ENCODE peak calls at places on chromosomes 5 and 9, in four cellular contexts. W, G, V and J are unnamed samples.

GRCh38 chr5:157886796-157887380 is 27.9 kb upstream of the CLINT1 start:
- DNase-seq in V (no peak), G (no peak), W (no peak), J (no peak)

GRCh38 chr5:73748510-73749410 is 122.8 kb downstream of the ARHGEF28 start:
- DNase-seq in G (no peak), W (no peak), V (no peak), J (no peak)

GRCh38 chr5:81420039-81420667 is 26.2 kb upstream of the ACOT12 start:
- DNase-seq in V (peak; percentile 41), W (no peak), G (no peak), J (no peak)

GRCh38 chr9:69030851-69031645 is 4.5 kb upstream of the FXN start:
- DNase-seq in G (no peak), W (no peak), V (no peak), J (no peak)

GRCh38 chr9:108049026-108049591 is 559.5 kb upstream of the KLF4 start:
- DNase-seq in G (no peak), V (peak; percentile 51), W (no peak), J (peak; percentile 15)

GRCh38 chr5:78504726-78505431 is 143.7 kb downstream of the LHFPL2 start:
- DNase-seq in W (no peak), V (no peak), G (no peak), J (peak; percentile 28)

GRCh38 chr9:112046181-112046580 is 128.9 kb downstream of the SUSD1 start:
- DNase-seq in G (no peak), V (no peak), W (no peak), J (no peak)

GRCh38 chr9:27385606-27386005 is 88.7 kb upstream of the EQTN start:
- DNase-seq in G (no peak), V (no peak), W (no peak), J (no peak)

GRCh38 chr5:172858990-172859811 is 25.1 kb downstream of the ERGIC1 start:
- DNase-seq in W (no peak), V (no peak), G (peak; percentile 96), J (no peak)

GRCh38 chr9:78971505-78971904 is 600.3 kb upstream of the TLE4 start:
- DNase-seq in V (no peak), G (no peak), W (no peak), J (no peak)

GRCh38 chr5:65862384-65862783 is 64.0 kb upstream of the ERBIN start:
- DNase-seq in V (no peak), G (no peak), W (no peak), J (no peak)

GRCh38 chr5:138948391-138949222 is 73.5 kb upstream of the LRRTM2 start:
- DNase-seq in W (no peak), G (no peak), V (no peak), J (no peak)

GRCh38 chr9:72661401-72662135 is 140.2 kb downstream of the TMC1 start:
- DNase-seq in W (no peak), V (no peak), G (no peak), J (no peak)

GRCh38 chr9:137255448-137256114 is 454 bp downstream of the NELFB start:
- DNase-seq in G (peak; percentile 46), V (peak; percentile 66), W (no peak), J (peak; percentile 77)

GRCh38 chr5:41334758-41335157 is 121.4 kb upstream of the C6 start:
- DNase-seq in V (no peak), G (no peak), W (no peak), J (no peak)

GRCh38 chr9:137000177-137000930 is 4.0 kb upstream of the CLIC3 start:
- DNase-seq in V (no peak), W (peak; percentile 82), G (no peak), J (no peak)

GRCh38 chr9:11086561-11086960 is 473.8 kb upstream of the PTPRD start:
- DNase-seq in G (no peak), V (no peak), W (no peak), J (no peak)

GRCh38 chr5:143641549-143641955 is 170.4 kb upstream of the HMHB1 start:
- DNase-seq in W (peak; percentile 31), V (no peak), G (no peak), J (peak; percentile 28)

GRCh38 chr9:101400120-101400519 is 1.5 kb downstream of the ZNF189 start:
- DNase-seq in W (no peak), V (peak; percentile 39), G (no peak), J (no peak)

GRCh38 chr5:153617190-153617589 is 126.7 kb downstream of the GRIA1 start:
- DNase-seq in V (no peak), W (no peak), G (no peak), J (no peak)

GRCh38 chr5:148290271-148291195 is 21.7 kb upstream of the SPINK7 start:
- DNase-seq in G (peak; percentile 21), W (no peak), V (peak; percentile 9), J (peak; percentile 10)

GRCh38 chr9:133747309-133747708 is 9.2 kb upstream of the SARDH start:
- DNase-seq in V (no peak), G (no peak), W (no peak), J (no peak)

GRCh38 chr5:181246276-181247050 is 2.8 kb upstream of the RACK1 start:
- DNase-seq in W (no peak), V (peak; percentile 95), G (peak; percentile 74), J (peak; percentile 86)

GRCh38 chr5:169294621-169295020 is 6.3 kb downstream of the SLIT3 start:
- DNase-seq in V (no peak), G (no peak), W (no peak), J (no peak)

GRCh38 chr9:33465096-33465495 is 8.6 kb downstream of the NOL6 start:
- DNase-seq in W (no peak), V (no peak), G (no peak), J (no peak)

DNA sequence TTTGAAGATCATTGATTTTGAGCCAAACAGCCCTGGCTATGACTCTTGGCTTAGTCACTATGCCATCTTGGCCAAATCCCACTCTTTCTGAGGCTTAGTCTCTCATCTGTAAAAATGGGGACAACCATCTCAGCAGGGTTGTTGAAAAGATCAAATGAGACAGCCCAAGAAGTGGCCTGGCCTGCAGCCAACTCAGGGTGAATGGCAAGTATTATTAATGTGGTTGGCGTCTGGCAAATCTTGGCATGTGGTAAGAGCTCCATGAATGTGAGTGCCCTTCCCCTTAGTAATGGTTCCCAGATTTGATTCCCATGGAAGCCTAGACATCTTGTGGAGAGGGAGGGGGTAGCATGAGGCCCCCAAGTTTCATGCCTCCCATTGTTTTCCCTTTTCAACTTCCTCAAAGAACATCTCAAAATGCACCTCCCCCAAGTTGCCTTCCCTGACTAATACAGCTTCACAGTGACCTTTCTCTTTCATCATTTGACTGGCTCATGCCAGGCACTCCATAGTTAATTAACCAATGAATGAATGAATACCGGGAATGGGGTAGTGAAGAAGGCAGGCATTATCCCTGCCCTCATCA is 11.8 kb upstream of the TGFBI start:
- DNase-seq in V (no peak), W (no peak), G (no peak), J (no peak)
- TF ChIP-seq TARDBP in V (no peak), W (no peak), G (no peak), J (no peak)

GRCh38 chr9:92988215-92988731 is 41.0 kb downstream of the FGD3 start:
- DNase-seq in G (no peak), V (no peak), W (no peak), J (no peak)
- TF ChIP-seq FOXK2 in G (no peak), V (no peak), W (no peak), J (no peak)

GRCh38 chr5:33631786-33632185 is 191.0 kb downstream of the TARS1 start:
- DNase-seq in G (no peak), W (peak; percentile 76), V (no peak), J (no peak)
- TF ChIP-seq TARDBP in G (no peak), W (no peak), V (no peak), J (no peak)

GRCh38 chr5:52134013-52134650 is 653.6 kb upstream of the ITGA1 start:
- DNase-seq in G (no peak), W (no peak), V (no peak), J (no peak)
- TF ChIP-seq FOXK2 in G (no peak), W (no peak), V (no peak), J (no peak)

GRCh38 chr5:59654691-59655090 is 238.8 kb downstream of the PDE4D start:
- DNase-seq in G (no peak), W (no peak), V (no peak), J (no peak)

GRCh38 chr5:59652449-59652848 is 241.1 kb downstream of the PDE4D start:
- DNase-seq in W (no peak), G (no peak), V (no peak), J (no peak)

GRCh38 chr5:59655693-59656309 is 237.7 kb downstream of the PDE4D start:
- DNase-seq in W (no peak), G (no peak), V (no peak), J (no peak)

GRCh38 chr5:59660737-59661136 is 232.8 kb downstream of the PDE4D start:
- DNase-seq in W (no peak), G (no peak), V (no peak), J (peak; percentile 13)

GRCh38 chr5:59656351-59657254 is 236.9 kb downstream of the PDE4D start:
- DNase-seq in W (no peak), G (no peak), V (no peak), J (no peak)
- TF ChIP-seq TARDBP in W (no peak), G (no peak), V (no peak), J (no peak)

GRCh38 chr9:119443179-119443578 is 73.9 kb upstream of the BRINP1 start:
- DNase-seq in G (no peak), W (no peak), V (no peak), J (no peak)
- TF ChIP-seq FOXK2 in G (no peak), W (no peak), V (no peak), J (no peak)

GRCh38 chr9:1870915-1871314 is 144.2 kb upstream of the SMARCA2 start:
- DNase-seq in V (no peak), G (no peak), W (no peak), J (no peak)
- TF ChIP-seq TARDBP in V (no peak), G (no peak), W (no peak), J (no peak)